ENCODE peak calls at places on chromosome 5, in seven cellular contexts. T, Z, F, E, J, V and D are unnamed samples. For H3K4me1, the result is how much of the 10 kb centered on the place peaks cover.

GRCh38 chr5:40486437-40487270 is 193.1 kb upstream of the PTGER4 start:
- DNase-seq in T (no peak), E (no peak), F (no peak), J (no peak), Z (peak), V (peak), D (no peak)

GRCh38 chr5:15835514-15835913 is 335.5 kb downstream of the FBXL7 start:
- DNase-seq in E (no peak), Z (peak), V (no peak), F (no peak), J (no peak), T (no peak), D (no peak)

GRCh38 chr5:14946813-14947640 is 75.4 kb upstream of the ANKH start:
- DNase-seq in Z (no peak), V (no peak), E (no peak), J (no peak), F (peak), T (no peak), D (no peak)

GRCh38 chr5:179323026-179323571 is 22.2 kb downstream of the ADAMTS2 start:
- DNase-seq in V (no peak), J (no peak), F (peak), Z (no peak), E (no peak), T (no peak), D (no peak)

GRCh38 chr5:146410272-146410671 is 36.9 kb upstream of the TCERG1 start:
- DNase-seq in V (no peak), T (no peak), E (no peak), F (no peak), Z (no peak), J (no peak), D (no peak)

GRCh38 chr5:68149189-68149588 is 66.4 kb upstream of the PIK3R1 start:
- DNase-seq in E (no peak), T (no peak), Z (peak), J (no peak), V (no peak), F (no peak), D (no peak)

GRCh38 chr5:41967401-41967800 is 42.3 kb downstream of the FBXO4 start:
- DNase-seq in F (no peak), Z (no peak), V (no peak), J (no peak), T (no peak), E (no peak), D (no peak)

GRCh38 chr5:136058031-136058971 is 29.5 kb downstream of the TGFBI start:
- DNase-seq in Z (peak), J (no peak), T (peak), F (peak), V (peak), E (no peak), D (no peak)

GRCh38 chr5:154797762-154798161 is 42.6 kb downstream of the LARP1 start:
- DNase-seq in T (no peak), V (no peak), F (no peak), J (no peak), E (no peak), Z (no peak), D (no peak)

GRCh38 chr5:142644640-142645361 is 41.1 kb downstream of the FGF1 start:
- DNase-seq in V (no peak), F (no peak), Z (peak), E (no peak), J (no peak), T (no peak), D (no peak)
- TF ChIP-seq POLR2A in V (no peak), F (no peak), Z (peak), E (no peak), J (no peak), T (no peak), D (no peak)

GRCh38 chr5:158979749-158980521 is 119.8 kb downstream of the EBF1 start:
- DNase-seq in E (no peak), F (peak), Z (peak), T (peak), V (peak), J (peak), D (no peak)
- H3K4me1 ChIP-seq in E (under half), F (under half), Z (under half), T (under half), V (under half), J (under half), D (under half)

GRCh38 chr5:61440086-61440485 is 108.0 kb downstream of the ZSWIM6 start:
- DNase-seq in J (no peak), V (no peak), Z (no peak), E (no peak), T (no peak), F (no peak), D (no peak)
- TF ChIP-seq POLR2A in J (no peak), V (no peak), Z (no peak), E (no peak), T (no peak), F (no peak), D (no peak)

GRCh38 chr5:150525781-150526180 is 17.9 kb downstream of the NDST1 start:
- DNase-seq in V (no peak), Z (no peak), F (no peak), J (no peak), E (no peak), T (no peak), D (no peak)
- H3K4me1 ChIP-seq in V (under half), Z (under half), F (half or more), J (half or more), E (under half), T (half or more), D (under half)

DNA sequence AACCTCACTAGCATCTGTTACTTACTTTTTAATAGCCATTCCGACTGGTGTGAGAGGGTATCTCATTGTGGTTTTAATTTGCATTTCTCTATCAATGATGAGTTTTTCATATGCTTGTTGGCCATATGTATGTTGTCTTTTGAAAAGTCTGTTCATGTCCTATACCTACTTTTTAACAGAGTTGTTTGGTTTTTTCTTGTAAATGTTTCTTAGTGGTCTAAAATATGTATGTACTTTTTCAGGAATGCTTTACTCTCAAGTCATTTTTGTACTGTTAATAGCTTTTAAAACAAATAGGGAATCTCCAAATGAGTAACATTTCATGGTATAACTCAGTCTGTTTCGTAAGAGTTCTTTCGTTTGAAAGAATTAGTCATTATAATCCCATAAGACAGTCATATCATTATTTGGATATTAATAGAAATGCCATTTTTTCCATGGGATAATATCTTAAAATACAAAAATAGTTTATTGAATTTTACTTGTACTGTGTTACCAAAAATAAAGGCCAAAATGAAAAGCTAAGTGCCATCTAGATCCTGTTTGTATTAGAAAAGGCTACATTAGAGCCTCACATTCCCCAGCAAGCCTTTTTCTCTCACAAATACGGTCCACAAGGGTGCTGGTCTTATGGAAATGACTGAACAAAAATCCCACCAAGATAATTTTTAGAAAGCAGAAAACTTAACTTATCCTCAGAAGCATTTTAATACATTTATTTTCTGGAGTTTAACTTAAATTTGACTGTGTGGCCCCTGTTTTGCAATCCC is 247.7 kb downstream of the PJA2 start:
- DNase-seq in T (no peak), V (no peak), E (no peak), F (no peak), Z (peak), J (no peak), D (no peak)
- TF ChIP-seq POLR2A in T (no peak), V (no peak), E (no peak), F (no peak), Z (no peak), J (no peak), D (no peak)

DNA sequence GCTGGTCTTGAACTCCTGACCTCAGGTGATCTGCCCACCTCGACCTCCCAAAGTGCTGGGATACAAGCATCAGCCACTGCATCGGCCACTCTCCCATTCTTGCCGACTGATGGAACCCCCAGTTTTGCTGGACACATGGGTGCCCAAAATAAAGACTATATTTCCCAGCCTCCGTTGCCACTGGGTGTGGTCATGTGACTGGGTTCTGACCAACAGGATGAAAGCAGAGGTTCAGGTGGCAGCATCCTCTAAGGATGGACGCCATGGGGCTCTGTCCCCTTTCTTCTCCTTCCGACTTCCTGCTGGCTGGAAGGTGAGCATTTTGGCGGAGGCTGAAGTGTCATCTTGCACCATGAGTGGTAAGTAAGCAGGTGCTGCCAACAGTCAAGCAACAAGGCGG is 10.3 kb downstream of the PDLIM7 start:
- DNase-seq in F (no peak), V (no peak), E (no peak), J (no peak), Z (no peak), T (no peak), D (no peak)
- H3K4me1 ChIP-seq in F (under half), V (under half), E (under half), J (under half), Z (under half), T (under half), D (under half)

GRCh38 chr5:139895046-139895445 is 99.4 kb downstream of the PSD2 start:
- DNase-seq in J (no peak), Z (no peak), E (no peak), F (no peak), T (no peak), V (no peak), D (no peak)
- TF ChIP-seq POLR2A in J (no peak), Z (no peak), E (no peak), F (no peak), T (no peak), V (no peak), D (no peak)